ENCODE peak calls at places on chromosome 16, in seven cellular contexts. X is right lobe of liver, V is body of pancreas, C is tibial nerve, O is prostate gland, I is breast epithelium, Y is IMR-90. D is an unnamed sample.

GRCh38 chr16:65667013-65667578 is 545.2 kb upstream of the CDH11 start:
- DNase-seq in X (no peak), V (no peak), C (no peak), O (no peak), I (no peak), Y (peak; percentile 28), D (no peak)

GRCh38 chr16:89696598-89697128 is 4.8 kb downstream of the SPATA2L start:
- DNase-seq in X (no peak), V (no peak), C (no peak), O (no peak), I (no peak), Y (no peak), D (no peak)

GRCh38 chr16:6493555-6493954 is 839.1 kb upstream of the RBFOX1 start:
- DNase-seq in X (no peak), V (no peak), C (no peak), O (no peak), I (no peak), Y (no peak), D (no peak)

GRCh38 chr16:75296606-75297005 is 45.2 kb upstream of the BCAR1 start:
- DNase-seq in X (no peak), V (peak; percentile 79), C (no peak), O (no peak), I (no peak), Y (peak; percentile 77), D (peak; percentile 84)

GRCh38 chr16:84088695-84089395 is 27.9 kb downstream of the MBTPS1 start:
- DNase-seq in X (no peak), V (no peak), C (no peak), O (no peak), I (peak; percentile 61), Y (no peak), D (no peak)

GRCh38 chr16:22022151-22022550 is 14.2 kb downstream of the MOSMO start:
- DNase-seq in X (no peak), V (no peak), C (no peak), O (no peak), I (no peak), Y (no peak), D (no peak)

GRCh38 chr16:83715217-83715920 is 92.4 kb upstream of the HSBP1 start:
- DNase-seq in X (no peak), V (no peak), C (no peak), O (peak; percentile 44), I (peak; percentile 61), Y (no peak), D (no peak)

GRCh38 chr16:84663433-84664101 is 15.3 kb downstream of the KLHL36 start:
- DNase-seq in X (no peak), V (no peak), C (no peak), O (no peak), I (no peak), Y (no peak), D (no peak)

GRCh38 chr16:28549301-28549899 is 4.3 kb upstream of the SGF29 start:
- DNase-seq in X (no peak), V (peak; percentile 30), C (no peak), O (no peak), I (no peak), Y (peak; percentile 53), D (no peak)

GRCh38 chr16:64455275-64455674 is 666.6 kb downstream of the CDH11 start:
- DNase-seq in X (no peak), V (no peak), C (no peak), O (no peak), I (no peak), Y (peak; percentile 53), D (no peak)

GRCh38 chr16:27515874-27516353 is 33.8 kb downstream of the GTF3C1 start:
- DNase-seq in X (no peak), V (peak; percentile 43), C (no peak), O (no peak), I (no peak), Y (no peak), D (peak; percentile 54)

GRCh38 chr16:17544304-17544703 is 73.5 kb upstream of the XYLT1 start:
- DNase-seq in X (no peak), V (no peak), C (no peak), O (no peak), I (no peak), Y (no peak), D (no peak)

GRCh38 chr16:66250686-66251405 is 115.6 kb upstream of the CDH5 start:
- DNase-seq in X (no peak), V (peak; percentile 28), C (peak; percentile 86), O (peak; percentile 40), I (peak; percentile 72), Y (peak; percentile 73), D (peak; percentile 83)

GRCh38 chr16:86509759-86510464 is 415 bp upstream of the FOXF1 start:
- DNase-seq in X (no peak), V (peak; percentile 39), C (no peak), O (no peak), I (no peak), Y (peak; percentile 96), D (peak; percentile 44)

GRCh38 chr16:87831421-87832136 is 37.7 kb downstream of the SLC7A5 start:
- DNase-seq in X (no peak), V (no peak), C (no peak), O (no peak), I (no peak), Y (no peak), D (no peak)

GRCh38 chr16:87828071-87828971 is 41.0 kb downstream of the SLC7A5 start:
- DNase-seq in X (no peak), V (peak; percentile 83), C (no peak), O (no peak), I (no peak), Y (no peak), D (no peak)

GRCh38 chr16:87830673-87831420 is 38.5 kb downstream of the SLC7A5 start:
- DNase-seq in X (no peak), V (no peak), C (no peak), O (no peak), I (no peak), Y (no peak), D (no peak)

GRCh38 chr16:87829988-87830672 is 39.2 kb downstream of the SLC7A5 start:
- DNase-seq in X (no peak), V (no peak), C (no peak), O (no peak), I (no peak), Y (no peak), D (no peak)

DNA sequence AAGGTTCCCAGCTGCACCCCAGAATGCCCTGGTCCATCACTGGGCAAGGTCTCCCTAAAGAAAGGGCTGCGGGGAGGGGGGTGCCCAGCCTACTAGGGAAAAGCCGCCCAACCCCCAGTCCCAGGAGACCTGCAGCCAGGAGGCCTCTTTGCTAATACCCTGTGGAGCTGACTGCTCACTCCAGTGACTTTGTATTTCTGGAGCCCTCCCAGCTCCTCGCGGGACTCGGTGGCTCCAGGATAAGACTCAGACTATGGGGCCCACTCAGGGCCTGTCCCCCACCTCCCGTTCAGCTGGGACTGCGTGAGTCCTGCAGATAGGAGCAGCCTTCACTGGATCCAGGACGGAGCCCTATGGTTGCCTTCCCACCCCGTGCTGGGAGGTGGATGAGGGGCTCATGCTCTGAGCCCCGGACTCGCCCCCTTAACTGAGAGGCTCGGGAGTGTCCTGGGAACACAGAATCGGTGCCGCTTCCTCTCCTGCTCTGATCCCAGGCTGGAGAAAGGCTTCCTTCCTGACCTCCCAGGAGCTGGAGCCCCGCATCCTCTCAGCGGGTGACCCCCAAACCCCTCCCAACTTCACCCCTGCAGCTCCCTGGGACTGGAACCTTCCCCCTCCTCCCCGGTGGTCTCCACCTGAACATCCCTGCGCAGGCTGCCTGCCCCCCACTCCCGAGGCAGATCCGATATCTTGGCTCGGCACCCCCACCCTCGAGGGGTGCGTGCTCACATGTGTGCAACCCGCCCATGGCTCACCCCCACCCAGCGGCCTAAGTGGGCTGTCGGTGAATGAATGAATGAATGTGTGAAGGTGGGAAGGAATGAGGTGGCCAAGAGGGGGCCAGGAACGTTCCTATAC is 40.0 kb downstream of the SLC7A5 start:
- DNase-seq in X (no peak), V (no peak), C (no peak), O (no peak), I (no peak), Y (no peak), D (no peak)
- TF ChIP-seq POLR2A in X (no peak), V (no peak), C (no peak), O (no peak), I (no peak), Y (peak; percentile 21), D (no peak)

GRCh38 chr16:1073566-1074378 is 1.2 kb downstream of the SSTR5 start:
- DNase-seq in X (no peak), V (no peak), C (no peak), O (no peak), I (no peak), Y (no peak), D (no peak)
- H3K27me3 ChIP-seq in X (peaks cover 41% of the 10 kb centered on the region), V (no peaks in the 10 kb centered on the region), C (peaks cover 94% of the 10 kb centered on the region), O (peaks cover 31% of the 10 kb centered on the region), I (peaks cover 95% of the 10 kb centered on the region), Y (peaks cover 56% of the 10 kb centered on the region), D (peaks cover 52% of the 10 kb centered on the region)

DNA sequence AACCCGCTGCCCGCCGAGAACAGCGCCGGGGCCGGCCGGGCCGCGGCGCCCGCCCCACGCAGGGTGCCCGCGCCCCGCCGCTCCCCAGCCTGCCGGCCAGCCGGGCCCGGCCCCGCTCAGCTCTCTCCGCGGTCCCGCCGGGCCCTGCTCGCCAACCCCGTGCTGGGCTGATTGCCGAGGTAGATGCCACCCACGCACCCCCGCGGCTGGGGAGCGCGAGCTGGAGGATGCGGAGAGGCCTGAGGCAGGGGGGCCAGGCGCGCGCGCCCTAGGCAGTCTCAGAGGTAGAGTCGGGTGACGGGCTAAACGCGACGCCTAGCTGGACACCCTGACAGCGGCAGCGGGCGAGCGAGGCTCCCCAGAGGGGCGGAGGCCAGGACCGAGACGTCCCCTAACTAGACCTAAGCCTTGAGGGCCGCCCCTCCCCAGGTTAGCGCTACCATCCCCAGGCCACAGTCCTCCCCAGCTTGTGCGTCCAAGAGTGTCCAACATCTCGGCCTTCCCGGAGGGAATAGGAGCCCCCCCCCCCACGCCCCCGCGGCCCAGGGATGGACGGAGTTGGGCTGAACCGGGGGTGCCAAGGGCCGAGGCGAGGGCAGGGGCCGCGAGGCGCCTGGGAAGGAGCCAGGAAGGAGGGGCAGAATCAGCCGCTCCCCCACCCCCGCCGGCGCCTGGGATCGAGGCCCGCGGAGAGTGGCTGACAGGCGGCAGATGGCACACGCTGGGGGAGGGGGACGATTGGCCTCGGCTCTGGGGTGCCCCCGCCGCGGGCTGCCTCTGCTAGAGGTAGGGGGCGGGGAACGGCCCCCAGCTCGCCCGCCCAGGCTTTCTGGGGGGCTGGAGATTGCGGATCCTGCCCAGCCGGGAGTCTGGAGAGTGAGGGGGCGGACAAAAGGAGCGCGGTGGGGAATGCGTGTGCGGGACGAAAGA is 2.6 kb upstream of the ZNF423 start:
- DNase-seq in X (peak; percentile 53), V (peak; percentile 64), C (no peak), O (no peak), I (no peak), Y (no peak), D (peak; percentile 68)
- H3K27ac ChIP-seq in X (peak overlapping the region; percentile 70), V (peak overlapping the region; percentile 77), C (peak overlapping the region; percentile 82), O (peak overlapping the region; percentile 85), I (peak overlapping the region; percentile 98), Y (no peak overlapping the region), D (peak overlapping the region; percentile 86)

GRCh38 chr16:2871926-2872325 is 11.1 kb upstream of the FLYWCH2 start:
- DNase-seq in X (no peak), V (no peak), C (no peak), O (no peak), I (no peak), Y (no peak), D (no peak)

GRCh38 chr16:2866422-2866821 is 8.5 kb upstream of the PRSS22 start:
- DNase-seq in X (no peak), V (no peak), C (no peak), O (no peak), I (no peak), Y (no peak), D (no peak)

GRCh38 chr16:2867661-2867986 is 9.7 kb upstream of the PRSS22 start:
- DNase-seq in X (no peak), V (no peak), C (no peak), O (no peak), I (no peak), Y (no peak), D (no peak)

GRCh38 chr16:2869502-2870064 is 11.6 kb upstream of the PRSS22 start:
- DNase-seq in X (no peak), V (no peak), C (no peak), O (no peak), I (no peak), Y (no peak), D (no peak)

GRCh38 chr16:2867987-2868789 is 10.2 kb upstream of the PRSS22 start:
- DNase-seq in X (peak; percentile 92), V (peak; percentile 94), C (peak; percentile 97), O (peak; percentile 93), I (peak; percentile 96), Y (peak; percentile 93), D (peak; percentile 97)
- TF ChIP-seq POLR2A in X (peak; percentile 83), V (peak; percentile 81), C (peak; percentile 36), O (no peak), I (no peak), Y (peak; percentile 67), D (no peak)

D was measured in heart left ventricle.